ENCODE peak calls at places on chromosomes 6 and 20, in eight cellular contexts. E, T, Q, D, M, G, H and N are unnamed samples.

GRCh38 chr6:112298021-112298745 is 43.8 kb upstream of the LAMA4 start:
- DNase-seq in E (peak; percentile 15), T (no peak), Q (no peak), D (no peak), M (no peak), G (no peak), H (no peak), N (peak; percentile 97)

GRCh38 chr20:59948828-59949720 is 8.9 kb downstream of the FAM217B start:
- DNase-seq in E (no peak), T (no peak), Q (no peak), D (peak; percentile 63), M (peak; percentile 44), G (no peak), H (peak; percentile 56), N (peak; percentile 67)

GRCh38 chr6:145813285-145814034 is 1.1 kb downstream of the FBXO30 start:
- DNase-seq in E (no peak), T (no peak), Q (no peak), D (peak; percentile 23), M (peak; percentile 4), G (no peak), H (peak; percentile 72), N (peak; percentile 84)

GRCh38 chr6:170096191-170096802 is 194.6 kb downstream of the DLL1 start:
- DNase-seq in E (no peak), T (no peak), Q (peak; percentile 2), D (no peak), M (peak; percentile 81), G (peak; percentile 41), H (no peak), N (no peak)

GRCh38 chr20:17161661-17162410 is 65.0 kb upstream of the PCSK2 start:
- DNase-seq in E (no peak), T (no peak), Q (no peak), D (no peak), M (no peak), G (no peak), H (no peak), N (no peak)

GRCh38 chr6:88105741-88106340 is 58.2 kb downstream of the SPACA1 start:
- DNase-seq in E (no peak), T (no peak), Q (no peak), D (no peak), M (no peak), G (no peak), H (no peak), N (no peak)

GRCh38 chr6:13614126-13614925 is 809 bp upstream of the NOL7 start:
- DNase-seq in E (peak; percentile 23), T (no peak), Q (no peak), D (peak; percentile 38), M (peak; percentile 73), G (no peak), H (peak; percentile 75), N (no peak)

GRCh38 chr6:26033132-26033941 is 53.9 kb upstream of the HFE start:
- DNase-seq in E (peak; percentile 87), T (peak; percentile 99), Q (peak; percentile 71), D (peak; percentile 96), M (peak; percentile 79), G (peak; percentile 69), H (peak; percentile 96), N (peak; percentile 99)

GRCh38 chr6:126603410-126603809 is 263.5 kb downstream of the CENPW start:
- DNase-seq in E (no peak), T (no peak), Q (no peak), D (no peak), M (no peak), G (no peak), H (no peak), N (no peak)

GRCh38 chr6:75202676-75203131 is 3.1 kb downstream of the COL12A1 start:
- DNase-seq in E (no peak), T (no peak), Q (no peak), D (no peak), M (peak; percentile 8), G (peak; percentile 56), H (no peak), N (peak; percentile 46)

GRCh38 chr20:46715292-46715756 is 5.9 kb downstream of the SLC2A10 start:
- DNase-seq in E (peak; percentile 46), T (no peak), Q (peak; percentile 56), D (no peak), M (no peak), G (no peak), H (no peak), N (peak; percentile 80)

GRCh38 chr20:15658295-15658694 is 915.0 kb downstream of the KIF16B start:
- DNase-seq in E (no peak), T (no peak), Q (no peak), D (no peak), M (no peak), G (no peak), H (no peak), N (no peak)

GRCh38 chr20:49603209-49603627 is 35.3 kb upstream of the PTGIS start:
- DNase-seq in E (no peak), T (no peak), Q (peak; percentile 47), D (peak; percentile 84), M (peak; percentile 47), G (no peak), H (peak; percentile 46), N (peak; percentile 45)

GRCh38 chr6:112780498-112781096 is 433.5 kb downstream of the RFPL4B start:
- DNase-seq in E (peak; percentile 37), T (peak; percentile 24), Q (peak; percentile 73), D (peak; percentile 76), M (peak; percentile 50), G (peak; percentile 75), H (peak; percentile 79), N (peak; percentile 84)

GRCh38 chr6:34414999-34415858 is 10.6 kb downstream of the RPS10 start:
- DNase-seq in E (no peak), T (no peak), Q (no peak), D (peak; percentile 99), M (peak; percentile 47), G (no peak), H (peak; percentile 82), N (peak; percentile 65)

GRCh38 chr6:134240664-134241431 is 77.1 kb downstream of the SGK1 start:
- DNase-seq in E (no peak), T (no peak), Q (no peak), D (no peak), M (no peak), G (no peak), H (no peak), N (no peak)

GRCh38 chr20:46088409-46089075 is 1.2 kb downstream of the NCOA5 start:
- DNase-seq in E (peak; percentile 10), T (no peak), Q (no peak), D (peak; percentile 63), M (no peak), G (no peak), H (peak; percentile 40), N (peak; percentile 8)

GRCh38 chr20:62051901-62052255 is 13.8 kb downstream of the TAF4 start:
- DNase-seq in E (no peak), T (no peak), Q (no peak), D (no peak), M (no peak), G (no peak), H (no peak), N (no peak)

GRCh38 chr6:127520061-127520460 is 926 bp upstream of the MTCL3 start:
- DNase-seq in E (no peak), T (no peak), Q (no peak), D (no peak), M (no peak), G (no peak), H (no peak), N (peak; percentile 28)

GRCh38 chr20:45056473-45057148 is 44.3 kb downstream of the KCNS1 start:
- DNase-seq in E (no peak), T (no peak), Q (no peak), D (no peak), M (no peak), G (no peak), H (no peak), N (no peak)
- TF ChIP-seq USF2 in E (no peak), T (no peak), Q (no peak), D (no peak), M (no peak), G (no peak), H (no peak), N (no peak)

GRCh38 chr20:2814076-2814475 is 711 bp upstream of the C20orf141 start:
- DNase-seq in E (no peak), T (no peak), Q (no peak), D (no peak), M (peak; percentile 12), G (no peak), H (no peak), N (peak; percentile 31)
- TF ChIP-seq USF2 in E (no peak), T (no peak), Q (no peak), D (no peak), M (no peak), G (no peak), H (no peak), N (no peak)

GRCh38 chr6:154134471-154135147 is 95.6 kb downstream of the OPRM1 start:
- DNase-seq in E (no peak), T (no peak), Q (no peak), D (no peak), M (no peak), G (no peak), H (no peak), N (no peak)

GRCh38 chr6:154143753-154144152 is 104.7 kb downstream of the OPRM1 start:
- DNase-seq in E (no peak), T (no peak), Q (no peak), D (no peak), M (no peak), G (no peak), H (no peak), N (no peak)

GRCh38 chr6:154139894-154140293 is 100.9 kb downstream of the OPRM1 start:
- DNase-seq in E (no peak), T (no peak), Q (no peak), D (no peak), M (no peak), G (no peak), H (no peak), N (no peak)

DNA sequence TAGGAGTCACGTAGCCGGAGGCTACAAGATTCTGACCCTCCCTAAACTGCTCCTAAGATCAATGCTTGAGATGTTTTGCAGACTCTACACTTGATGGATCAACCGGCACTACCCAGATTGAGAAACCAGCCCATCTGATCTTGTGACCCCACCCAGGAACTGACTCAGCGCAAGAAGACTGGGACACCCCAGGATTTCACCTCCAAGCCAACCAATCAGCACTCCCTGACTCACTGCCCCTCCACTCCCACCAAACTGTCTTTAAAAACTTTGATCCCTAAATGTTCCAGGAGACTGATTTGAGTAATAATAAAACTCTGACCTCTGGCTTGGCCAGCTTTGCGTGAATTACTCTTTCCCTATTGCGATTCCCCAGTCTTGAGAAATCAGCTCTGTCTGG is 99.8 kb downstream of the OPRM1 start:
- DNase-seq in E (no peak), T (no peak), Q (no peak), D (no peak), M (no peak), G (no peak), H (no peak), N (no peak)
- TF ChIP-seq USF2 in E (no peak), T (no peak), Q (no peak), D (no peak), M (no peak), G (no peak), H (no peak), N (no peak)

DNA sequence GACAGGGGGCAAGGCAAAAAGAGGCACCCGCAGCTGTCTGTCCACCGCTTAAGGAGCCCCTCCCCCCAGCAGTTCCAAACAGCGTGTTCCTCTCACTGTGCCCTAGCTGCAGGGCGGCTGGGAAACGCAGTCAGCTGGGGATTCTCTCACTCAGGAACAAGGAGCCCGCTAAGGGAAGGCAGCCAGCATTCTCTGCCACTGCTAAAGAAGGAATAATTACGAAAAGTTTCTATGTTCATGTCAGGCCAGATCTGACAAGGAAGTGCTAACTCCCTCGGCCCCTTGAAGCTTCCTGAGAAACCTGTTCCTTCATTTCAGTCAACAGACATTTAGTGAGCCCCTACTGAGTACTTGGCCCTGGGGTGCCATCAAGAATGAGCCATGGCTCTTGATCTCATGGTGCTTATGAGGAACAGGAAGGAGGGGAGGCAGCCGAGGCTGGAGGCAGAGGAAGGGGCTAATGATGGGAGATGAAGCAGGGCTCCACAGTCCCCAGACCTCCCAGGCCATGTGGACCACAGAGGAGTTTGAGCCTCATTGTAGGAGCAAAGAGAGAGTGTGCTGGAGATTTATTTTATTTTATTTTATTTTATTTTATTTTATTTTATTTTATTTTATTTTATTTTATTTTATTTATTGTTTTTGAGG is 101.7 kb upstream of the PMEPA1 start:
- DNase-seq in E (no peak), T (no peak), Q (peak; percentile 35), D (no peak), M (no peak), G (no peak), H (no peak), N (no peak)
- TF ChIP-seq USF2 in E (no peak), T (no peak), Q (no peak), D (no peak), M (no peak), G (no peak), H (no peak), N (no peak)